ENCODE peak calls at places on chromosome 1, in ten cellular contexts. G, I, V, E, O, R, H, K, Z and X are unnamed samples.

GRCh38 chr1:116825400-116825734 is 71.1 kb downstream of the CD2 start:
- DNase-seq in G (peak), I (no peak), V (peak), E (no peak), O (no peak), R (no peak), H (peak), K (no peak), Z (no peak), X (no peak)

GRCh38 chr1:201904579-201904978 is 15.9 kb downstream of the SHISA4 start:
- DNase-seq in G (peak), I (no peak), V (no peak), E (no peak), O (no peak), R (no peak), H (no peak), K (no peak), Z (no peak), X (no peak)

GRCh38 chr1:202728951-202729350 is 18.7 kb upstream of the SYT2 start:
- DNase-seq in G (no peak), I (no peak), V (no peak), E (no peak), O (no peak), R (no peak), H (no peak), K (no peak), Z (no peak), X (no peak)

GRCh38 chr1:200182701-200183100 is 155.2 kb downstream of the NR5A2 start:
- DNase-seq in G (no peak), I (no peak), V (no peak), E (no peak), O (no peak), R (no peak), H (no peak), K (no peak), Z (no peak), X (no peak)

GRCh38 chr1:179745131-179745611 is 2.1 kb downstream of the FAM163A start:
- DNase-seq in G (no peak), I (no peak), V (no peak), E (no peak), O (no peak), R (no peak), H (no peak), K (no peak), Z (no peak), X (no peak)

GRCh38 chr1:212431656-212432055 is 1.1 kb upstream of the NENF start:
- DNase-seq in G (no peak), I (no peak), V (no peak), E (no peak), O (no peak), R (no peak), H (no peak), K (no peak), Z (no peak), X (no peak)

GRCh38 chr1:182143825-182144661 is 82.5 kb upstream of the ZNF648 start:
- DNase-seq in G (peak), I (peak), V (no peak), E (peak), O (no peak), R (no peak), H (peak), K (no peak), Z (peak), X (peak)

GRCh38 chr1:7567376-7567775 is 203.7 kb upstream of the VAMP3 start:
- DNase-seq in G (no peak), I (no peak), V (no peak), E (no peak), O (no peak), R (no peak), H (peak), K (no peak), Z (no peak), X (no peak)

GRCh38 chr1:18481921-18482701 is 1.4 kb downstream of the KLHDC7A start:
- DNase-seq in G (no peak), I (no peak), V (no peak), E (no peak), O (no peak), R (no peak), H (no peak), K (no peak), Z (no peak), X (no peak)

GRCh38 chr1:236457775-236458174 is 63.7 kb downstream of the EDARADD start:
- DNase-seq in G (no peak), I (no peak), V (no peak), E (no peak), O (peak), R (no peak), H (no peak), K (no peak), Z (no peak), X (no peak)

GRCh38 chr1:226664413-226665101 is 74.5 kb downstream of the ITPKB start:
- DNase-seq in G (peak), I (no peak), V (no peak), E (peak), O (no peak), R (no peak), H (no peak), K (no peak), Z (peak), X (no peak)

GRCh38 chr1:23530750-23531651 is at the start of gene E2F2:
- DNase-seq in G (peak), I (peak), V (peak), E (peak), O (peak), R (peak), H (peak), K (peak), Z (peak), X (peak)
- TF ChIP-seq POLR2A in G (no peak), I (no peak), V (peak), E (no peak), O (no peak), R (peak), H (peak), K (no peak), Z (peak), X (peak)

GRCh38 chr1:3168678-3169077 is 99.7 kb downstream of the PRDM16 start:
- DNase-seq in G (no peak), I (no peak), V (no peak), E (no peak), O (no peak), R (no peak), H (no peak), K (no peak), Z (peak), X (no peak)

GRCh38 chr1:3172431-3173112 is 103.6 kb downstream of the PRDM16 start:
- DNase-seq in G (no peak), I (no peak), V (peak), E (no peak), O (no peak), R (no peak), H (no peak), K (no peak), Z (no peak), X (no peak)

GRCh38 chr1:3171761-3172160 is 102.8 kb downstream of the PRDM16 start:
- DNase-seq in G (no peak), I (no peak), V (no peak), E (no peak), O (no peak), R (no peak), H (no peak), K (no peak), Z (no peak), X (no peak)

GRCh38 chr1:3169621-3170356 is 100.8 kb downstream of the PRDM16 start:
- DNase-seq in G (no peak), I (no peak), V (no peak), E (no peak), O (no peak), R (no peak), H (no peak), K (no peak), Z (no peak), X (no peak)

DNA sequence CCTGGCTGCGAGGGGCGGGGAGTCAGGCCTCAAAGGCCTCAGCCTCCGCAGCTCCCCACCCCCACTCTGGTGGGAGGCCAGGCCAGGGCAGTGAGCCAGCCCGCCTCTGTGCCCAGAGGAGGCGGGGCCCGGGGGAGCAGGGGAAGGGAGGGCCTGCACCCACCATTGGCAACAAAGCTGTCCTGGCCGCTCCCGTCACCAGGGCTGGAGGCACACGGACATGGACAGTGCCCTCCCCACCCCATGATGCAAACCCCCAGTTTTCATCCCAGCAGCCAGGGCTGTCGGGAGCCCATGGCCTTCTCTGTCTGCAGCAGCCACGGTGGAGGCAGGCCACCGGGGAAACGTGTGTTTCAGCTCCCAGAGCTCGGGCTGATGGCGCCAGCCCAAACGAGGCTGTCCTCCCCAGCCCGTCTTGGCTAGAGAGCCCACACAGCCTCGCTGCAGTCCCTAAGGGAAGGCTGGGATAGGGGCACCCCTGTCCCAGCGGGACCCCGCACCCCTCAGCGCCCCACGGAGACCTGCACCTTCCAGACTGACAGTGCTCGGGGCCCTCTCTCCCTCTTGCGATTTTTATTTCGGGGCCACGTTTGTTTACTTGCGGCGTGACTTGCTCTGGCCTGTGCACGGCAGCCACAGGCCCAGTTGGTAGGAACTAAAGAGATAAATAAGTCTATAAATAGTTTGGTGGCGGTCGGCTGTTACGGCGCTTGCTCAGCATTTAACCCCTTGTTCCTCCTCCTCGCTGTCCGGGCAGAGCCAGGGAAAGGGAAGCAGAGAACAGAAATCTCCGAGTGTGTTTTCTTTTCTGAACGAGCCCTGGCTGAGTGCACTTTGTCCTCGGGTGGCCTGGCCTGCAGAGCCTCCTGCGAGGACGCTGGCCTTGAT is 101.8 kb downstream of the PRDM16 start:
- DNase-seq in G (peak), I (no peak), V (no peak), E (peak), O (no peak), R (no peak), H (peak), K (no peak), Z (peak), X (peak)
- TF ChIP-seq POLR2A in G (peak), I (no peak), V (no peak), E (peak), O (no peak), R (no peak), H (no peak), K (no peak), Z (peak), X (peak)

GRCh38 chr1:146001734-146002133 is 5.4 kb upstream of the TXNIP start:
- DNase-seq in G (no peak), I (no peak), V (no peak), E (no peak), O (no peak), R (no peak), H (no peak), K (no peak), Z (no peak), X (no peak)

GRCh38 chr1:146010126-146010738 is 11.3 kb downstream of the HJV start:
- DNase-seq in G (no peak), I (no peak), V (no peak), E (no peak), O (no peak), R (no peak), H (no peak), K (no peak), Z (no peak), X (no peak)

GRCh38 chr1:146012703-146013565 is 8.6 kb downstream of the HJV start:
- DNase-seq in G (no peak), I (no peak), V (peak), E (no peak), O (no peak), R (peak), H (no peak), K (no peak), Z (peak), X (peak)

GRCh38 chr1:146007785-146008133 is 11.4 kb upstream of the TXNIP start:
- DNase-seq in G (no peak), I (no peak), V (no peak), E (no peak), O (no peak), R (no peak), H (no peak), K (no peak), Z (no peak), X (no peak)

GRCh38 chr1:146007048-146007784 is 10.8 kb upstream of the TXNIP start:
- DNase-seq in G (peak), I (no peak), V (peak), E (no peak), O (peak), R (peak), H (no peak), K (no peak), Z (peak), X (peak)
- TF ChIP-seq POLR2A in G (peak), I (peak), V (peak), E (peak), O (no peak), R (no peak), H (peak), K (no peak), Z (peak), X (peak)

GRCh38 chr1:91500756-91501526 is at the start of gene CDC7:
- DNase-seq in G (peak), I (peak), V (peak), E (peak), O (peak), R (peak), H (peak), K (peak), Z (peak), X (peak)
- TF ChIP-seq POLR2A in G (peak), I (peak), V (peak), E (no peak), O (peak), R (peak), H (no peak), K (peak), Z (peak), X (peak)

GRCh38 chr1:45643978-45644377 is 20.1 kb upstream of the CCDC17 start:
- DNase-seq in G (no peak), I (no peak), V (no peak), E (no peak), O (no peak), R (peak), H (no peak), K (no peak), Z (no peak), X (no peak)

GRCh38 chr1:45644661-45645060 is 20.8 kb upstream of the CCDC17 start:
- DNase-seq in G (no peak), I (no peak), V (no peak), E (no peak), O (no peak), R (no peak), H (no peak), K (no peak), Z (no peak), X (no peak)

GRCh38 chr1:45643341-45643740 is 19.5 kb upstream of the CCDC17 start:
- DNase-seq in G (no peak), I (no peak), V (no peak), E (no peak), O (no peak), R (no peak), H (no peak), K (no peak), Z (no peak), X (no peak)

DNA sequence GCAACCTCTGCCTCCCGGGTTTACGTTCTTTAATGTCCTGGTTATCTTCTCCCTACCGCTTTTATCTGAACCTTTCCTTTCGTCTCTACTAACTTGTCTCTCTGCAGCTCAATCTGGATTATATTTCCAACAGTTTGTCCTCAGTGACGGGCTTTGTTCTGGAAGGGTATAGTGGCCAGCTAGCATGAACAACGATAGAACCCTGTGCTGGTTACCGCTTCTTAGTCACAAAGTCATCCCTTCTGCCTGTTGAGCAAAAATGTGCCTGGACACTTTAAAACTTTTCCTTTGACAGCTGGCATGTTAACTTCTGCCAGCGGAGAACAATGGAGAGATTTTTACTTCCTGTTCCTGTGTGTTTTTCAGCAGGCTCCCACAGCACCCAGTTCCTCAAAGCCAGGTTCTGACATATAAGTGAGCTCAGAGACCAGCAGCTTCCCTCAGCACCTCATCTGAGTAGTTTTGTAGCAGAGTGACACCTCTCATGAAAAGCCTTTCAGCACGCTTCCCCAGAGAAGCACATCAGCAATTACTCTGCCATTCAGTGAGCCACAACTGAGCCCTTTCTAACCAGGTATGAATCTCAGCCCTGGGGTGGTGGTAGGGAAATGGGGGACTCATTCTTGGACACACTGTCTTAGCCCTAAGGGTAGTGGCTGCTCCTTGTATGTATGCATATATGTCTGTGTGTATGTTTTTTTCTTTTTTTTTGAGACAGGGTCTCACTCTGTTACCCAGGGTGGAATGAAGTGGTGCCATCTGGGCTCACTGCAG is 23.6 kb upstream of the CCDC17 start:
- DNase-seq in G (no peak), I (no peak), V (no peak), E (no peak), O (no peak), R (no peak), H (no peak), K (no peak), Z (no peak), X (no peak)
- TF ChIP-seq POLR2A in G (no peak), I (no peak), V (no peak), E (no peak), O (peak), R (no peak), H (no peak), K (no peak), Z (no peak), X (no peak)